ENCODE peak calls at places on chromosomes 7 and 10, in four cellular contexts. One of them, this sample, is unnamed.

GRCh38 chr10:116316533-116316932 is 7.7 kb upstream of the CCDC172 start:
- DNase-seq in neuronal stem cell: no peak
- DNase-seq in fibroblast of lung: peak; percentile 56
- DNase-seq in astrocyte: peak; percentile 49
- DNase-seq in this sample: no peak

GRCh38 chr7:50307368-50308012 is 3.0 kb downstream of the IKZF1 start:
- DNase-seq in fibroblast of lung: no peak
- DNase-seq in astrocyte: no peak
- DNase-seq in neuronal stem cell: no peak
- DNase-seq in this sample: no peak

GRCh38 chr10:3133948-3134347 is 38.6 kb downstream of the PITRM1 start:
- DNase-seq in neuronal stem cell: no peak
- DNase-seq in fibroblast of lung: no peak
- DNase-seq in astrocyte: no peak
- DNase-seq in this sample: peak; percentile 17

GRCh38 chr10:20714518-20714917 is 182.6 kb downstream of the NEBL start:
- DNase-seq in neuronal stem cell: no peak
- DNase-seq in fibroblast of lung: no peak
- DNase-seq in astrocyte: no peak
- DNase-seq in this sample: no peak

GRCh38 chr7:117975436-117975835 is 102.2 kb upstream of the CTTNBP2 start:
- DNase-seq in fibroblast of lung: no peak
- DNase-seq in astrocyte: no peak
- DNase-seq in neuronal stem cell: no peak
- DNase-seq in this sample: no peak

GRCh38 chr7:131826960-131827359 is 270.5 kb upstream of the PODXL start:
- DNase-seq in neuronal stem cell: no peak
- DNase-seq in fibroblast of lung: peak; percentile 35
- DNase-seq in astrocyte: peak; percentile 12
- DNase-seq in this sample: no peak

GRCh38 chr10:124053971-124054370 is 39.4 kb downstream of the CHST15 start:
- DNase-seq in astrocyte: no peak
- DNase-seq in fibroblast of lung: no peak
- DNase-seq in neuronal stem cell: no peak
- DNase-seq in this sample: no peak

GRCh38 chr7:93048136-93048930 is 69.4 kb downstream of the SAMD9 start:
- DNase-seq in astrocyte: no peak
- DNase-seq in neuronal stem cell: no peak
- DNase-seq in fibroblast of lung: peak; percentile 18
- DNase-seq in this sample: no peak

GRCh38 chr7:129375221-129375938 is 58.9 kb upstream of the STRIP2 start:
- DNase-seq in astrocyte: no peak
- DNase-seq in fibroblast of lung: no peak
- DNase-seq in neuronal stem cell: no peak
- DNase-seq in this sample: no peak

GRCh38 chr10:66837990-66838389 is 87.8 kb upstream of the LRRTM3 start:
- DNase-seq in neuronal stem cell: no peak
- DNase-seq in astrocyte: peak; percentile 92
- DNase-seq in fibroblast of lung: peak; percentile 93
- DNase-seq in this sample: no peak

GRCh38 chr10:3010819-3011422 is 56.4 kb upstream of the PFKP start:
- DNase-seq in neuronal stem cell: no peak
- DNase-seq in astrocyte: peak; percentile 12
- DNase-seq in fibroblast of lung: peak; percentile 23
- DNase-seq in this sample: no peak

GRCh38 chr10:31936933-31937332 is 8.3 kb upstream of the ARHGAP12 start:
- DNase-seq in fibroblast of lung: no peak
- DNase-seq in astrocyte: no peak
- DNase-seq in neuronal stem cell: no peak
- DNase-seq in this sample: peak; percentile 36

GRCh38 chr7:151076863-151077704 is 3.5 kb downstream of the FASTK start:
- DNase-seq in astrocyte: no peak
- DNase-seq in neuronal stem cell: no peak
- DNase-seq in fibroblast of lung: no peak
- DNase-seq in this sample: peak; percentile 90

GRCh38 chr7:66758964-66759628 is 18.6 kb downstream of the RABGEF1 start:
- DNase-seq in neuronal stem cell: no peak
- DNase-seq in astrocyte: no peak
- DNase-seq in fibroblast of lung: no peak
- DNase-seq in this sample: no peak

GRCh38 chr10:122207596-122207995 is 63.5 kb upstream of the BTBD16 start:
- DNase-seq in neuronal stem cell: no peak
- DNase-seq in fibroblast of lung: no peak
- DNase-seq in astrocyte: no peak
- DNase-seq in this sample: no peak

GRCh38 chr10:34716958-34717357 is 98.1 kb downstream of the PARD3 start:
- DNase-seq in astrocyte: peak; percentile 14
- DNase-seq in fibroblast of lung: peak; percentile 30
- DNase-seq in neuronal stem cell: no peak
- DNase-seq in this sample: no peak

GRCh38 chr7:43465581-43466554 is 117.0 kb upstream of the STK17A start:
- DNase-seq in neuronal stem cell: no peak
- DNase-seq in fibroblast of lung: peak; percentile 64
- DNase-seq in astrocyte: peak; percentile 53
- DNase-seq in this sample: no peak

GRCh38 chr10:78925800-78926319 is 142.9 kb upstream of the ZMIZ1 start:
- DNase-seq in neuronal stem cell: no peak
- DNase-seq in astrocyte: peak; percentile 99
- DNase-seq in fibroblast of lung: peak; percentile 98
- DNase-seq in this sample: peak; percentile 99

GRCh38 chr10:124077216-124077615 is 16.2 kb downstream of the CHST15 start:
- DNase-seq in neuronal stem cell: no peak
- DNase-seq in fibroblast of lung: no peak
- DNase-seq in astrocyte: no peak
- DNase-seq in this sample: no peak

GRCh38 chr10:47412177-47412730 is 28.2 kb upstream of the ZNF488 start:
- DNase-seq in neuronal stem cell: no peak
- DNase-seq in astrocyte: no peak
- DNase-seq in fibroblast of lung: no peak
- DNase-seq in this sample: no peak

GRCh38 chr10:3251172-3251571 is 78.6 kb upstream of the PITRM1 start:
- DNase-seq in astrocyte: no peak
- DNase-seq in neuronal stem cell: no peak
- DNase-seq in fibroblast of lung: no peak
- DNase-seq in this sample: no peak

GRCh38 chr7:140211698-140212097 is 34.9 kb upstream of the KDM7A start:
- DNase-seq in neuronal stem cell: no peak
- DNase-seq in fibroblast of lung: no peak
- DNase-seq in astrocyte: no peak
- DNase-seq in this sample: no peak

GRCh38 chr7:75982306-75983064 is 11.9 kb downstream of the TMEM120A start:
- DNase-seq in neuronal stem cell: no peak
- DNase-seq in astrocyte: no peak
- DNase-seq in fibroblast of lung: no peak
- DNase-seq in this sample: peak; percentile 83

GRCh38 chr7:30036220-30036619 is 8.0 kb downstream of the PLEKHA8 start:
- DNase-seq in fibroblast of lung: no peak
- DNase-seq in neuronal stem cell: no peak
- DNase-seq in astrocyte: no peak
- DNase-seq in this sample: no peak

GRCh38 chr7:30034501-30034900 is 6.3 kb downstream of the PLEKHA8 start:
- DNase-seq in neuronal stem cell: no peak
- DNase-seq in fibroblast of lung: no peak
- DNase-seq in astrocyte: no peak
- DNase-seq in this sample: no peak

GRCh38 chr7:30029696-30030095 is 1.5 kb downstream of the PLEKHA8 start:
- DNase-seq in fibroblast of lung: peak; percentile 21
- DNase-seq in astrocyte: no peak
- DNase-seq in neuronal stem cell: no peak
- DNase-seq in this sample: peak; percentile 53

GRCh38 chr7:30028749-30029635 is 780 bp downstream of the PLEKHA8 start:
- DNase-seq in fibroblast of lung: peak; percentile 47
- DNase-seq in astrocyte: peak; percentile 27
- DNase-seq in neuronal stem cell: no peak
- DNase-seq in this sample: peak; percentile 86

DNA sequence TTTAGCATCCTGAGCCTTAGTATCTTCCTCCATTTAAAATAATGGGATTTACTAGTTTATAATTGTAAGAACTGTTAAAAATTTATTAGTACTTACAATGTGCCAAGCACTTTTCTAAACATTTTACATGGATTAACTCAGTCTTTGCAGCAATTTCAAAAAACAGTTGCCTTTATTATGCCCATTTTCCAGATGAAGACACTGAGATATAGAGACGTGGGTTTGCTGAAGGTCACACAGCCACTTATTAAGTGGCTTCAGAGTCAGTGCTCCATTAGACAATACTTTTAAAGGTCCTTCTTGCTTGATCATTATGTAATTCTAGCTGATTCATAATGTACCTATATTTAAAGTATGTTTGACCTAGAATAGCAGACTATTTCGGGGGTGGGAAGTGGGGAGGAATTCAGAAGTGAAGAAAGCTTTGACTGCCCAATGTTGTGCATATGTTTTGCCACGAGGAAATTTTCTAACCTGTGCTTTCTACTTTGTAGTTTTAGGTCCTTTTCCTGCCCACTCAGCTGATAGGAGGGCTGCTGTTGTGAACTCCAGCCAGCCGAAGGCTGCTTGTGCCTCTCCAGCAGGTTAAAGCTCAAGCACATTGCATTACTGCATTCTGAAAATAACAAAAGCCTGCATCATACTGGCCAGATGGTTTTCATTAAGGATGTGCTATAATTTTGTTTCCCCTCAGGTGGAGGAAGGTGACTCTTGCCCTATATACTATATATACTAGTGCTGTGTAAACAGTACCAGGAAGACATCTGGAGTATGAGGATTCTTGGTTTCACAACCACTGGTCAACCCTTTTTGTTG is 4.3 kb downstream of the PLEKHA8 start:
- DNase-seq in neuronal stem cell: no peak
- DNase-seq in fibroblast of lung: peak; percentile 60
- DNase-seq in astrocyte: peak; percentile 38
- DNase-seq in this sample: peak; percentile 54
- H3K27ac ChIP-seq in neuronal stem cell: no peak overlapping the region
- H3K27ac ChIP-seq in fibroblast of lung: no peak overlapping the region
- H3K27ac ChIP-seq in astrocyte: no peak overlapping the region
- H3K27ac ChIP-seq in this sample: no peak overlapping the region

DNA sequence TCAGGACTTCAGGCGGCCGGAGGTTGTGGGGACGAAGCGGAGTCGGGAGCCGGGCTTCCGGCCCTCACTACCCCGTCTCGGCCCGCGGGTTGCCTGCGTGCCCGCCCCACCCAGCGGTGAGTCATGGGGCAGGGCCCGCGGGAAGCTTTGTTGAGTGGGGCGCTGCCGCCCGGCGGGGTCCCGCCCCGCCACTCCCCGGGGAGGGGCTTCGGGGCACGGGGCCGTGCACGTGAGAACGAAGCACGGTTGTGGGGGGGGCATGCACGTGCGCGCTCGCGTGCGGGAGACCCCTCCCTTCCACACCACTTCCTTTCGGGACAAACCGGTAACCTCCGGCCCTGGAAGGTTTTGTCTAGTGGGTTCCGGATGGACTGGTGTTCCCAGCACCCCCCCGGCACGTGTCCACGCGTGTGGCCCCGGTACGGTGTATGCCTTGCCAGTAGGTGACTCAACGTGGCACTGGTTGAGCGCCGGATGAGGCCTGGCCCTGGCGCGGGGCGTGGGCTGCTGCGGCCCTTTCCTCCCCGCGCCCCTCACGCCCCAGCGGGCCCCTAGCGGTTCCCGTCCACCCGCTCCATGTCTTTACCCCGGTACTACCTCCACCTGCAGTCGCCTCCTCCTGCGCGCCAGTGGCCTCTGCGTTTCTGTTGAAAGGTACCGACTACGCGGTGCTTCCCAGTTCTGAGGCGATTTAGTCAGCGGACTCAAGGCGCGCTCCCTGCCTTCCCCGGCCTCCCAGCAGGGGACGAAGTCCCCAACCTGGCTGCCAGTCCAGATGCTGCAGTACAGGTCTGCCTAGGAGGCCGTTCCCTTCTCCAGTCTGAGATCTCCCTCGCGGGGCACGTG is 3.1 kb downstream of the ADIRF start:
- DNase-seq in fibroblast of lung: peak; percentile 85
- DNase-seq in neuronal stem cell: no peak
- DNase-seq in astrocyte: peak; percentile 69
- DNase-seq in this sample: peak; percentile 99
- H3K4me2 ChIP-seq in fibroblast of lung: peak overlapping the region; percentile 68
- H3K4me2 ChIP-seq in neuronal stem cell: peak overlapping the region; percentile 79
- H3K4me2 ChIP-seq in astrocyte: peak overlapping the region; percentile 95
- H3K4me2 ChIP-seq in this sample: peak overlapping the region; percentile 95

DNA sequence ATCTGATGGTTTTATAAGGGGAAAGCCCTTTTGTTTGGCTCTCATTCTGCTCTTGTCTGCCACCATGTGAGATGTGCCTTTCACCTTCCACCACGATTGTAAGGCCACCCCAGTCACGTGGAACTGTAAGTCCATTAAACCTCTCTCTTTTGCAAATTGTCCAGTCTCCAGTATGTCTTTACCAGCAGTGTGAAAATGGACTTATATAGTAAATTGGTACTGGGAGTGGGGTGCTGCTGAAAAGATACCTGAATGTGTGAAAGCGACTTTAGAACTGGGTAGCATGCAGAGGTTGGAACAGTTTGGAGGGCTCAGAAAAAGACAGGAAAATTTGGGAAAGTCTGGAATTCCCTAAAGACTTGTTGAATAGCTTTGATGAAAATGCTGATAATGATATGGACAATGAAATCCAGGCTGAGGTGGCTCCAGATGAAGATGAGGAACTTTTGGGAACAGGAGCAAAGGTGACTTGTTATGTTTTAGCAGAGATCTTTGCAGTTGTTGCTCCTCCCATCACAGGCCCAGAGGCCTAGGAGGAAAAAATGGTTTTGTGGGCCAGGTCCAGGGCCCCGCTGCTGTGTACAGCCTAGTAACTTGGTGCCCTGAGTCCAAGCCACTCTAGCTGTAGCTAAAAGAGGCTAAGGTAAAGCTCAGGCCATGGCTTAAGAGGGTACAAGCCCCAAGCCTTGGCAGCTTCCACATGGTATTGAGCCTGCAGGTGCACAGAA is 275.7 kb upstream of the NPSR1 start:
- DNase-seq in fibroblast of lung: no peak
- DNase-seq in astrocyte: no peak
- DNase-seq in neuronal stem cell: no peak
- DNase-seq in this sample: no peak
- H3K27ac ChIP-seq in fibroblast of lung: no peak overlapping the region
- H3K27ac ChIP-seq in astrocyte: no peak overlapping the region
- H3K27ac ChIP-seq in neuronal stem cell: no peak overlapping the region
- H3K27ac ChIP-seq in this sample: no peak overlapping the region

DNA sequence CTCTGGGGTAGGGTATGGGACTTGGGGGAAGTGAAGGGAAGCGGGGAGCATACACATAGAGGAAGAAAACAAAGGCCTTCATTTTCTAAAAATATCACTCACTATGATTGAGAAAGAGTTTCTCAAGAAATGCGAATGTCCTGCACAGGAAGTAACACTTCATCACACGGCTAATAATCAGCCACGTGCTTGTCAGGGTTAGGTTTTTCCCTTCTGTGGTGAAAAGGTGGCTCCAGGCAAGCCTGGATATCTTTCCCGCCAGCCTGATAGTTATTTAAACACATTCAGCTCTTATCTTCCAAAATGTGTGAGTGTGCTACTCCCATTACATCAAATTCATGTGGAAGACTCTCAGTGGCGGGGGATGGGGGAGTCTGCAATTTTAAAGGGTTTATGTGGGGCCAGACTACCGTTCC is 166.4 kb upstream of the ADO start:
- DNase-seq in fibroblast of lung: peak; percentile 57
- DNase-seq in astrocyte: peak; percentile 48
- DNase-seq in neuronal stem cell: no peak
- DNase-seq in this sample: no peak
- H3K4me2 ChIP-seq in fibroblast of lung: peak overlapping the region; percentile 69
- H3K4me2 ChIP-seq in astrocyte: peak overlapping the region; percentile 71
- H3K4me2 ChIP-seq in neuronal stem cell: no peak overlapping the region
- H3K4me2 ChIP-seq in this sample: peak overlapping the region; percentile 77

GRCh38 chr10:97408496-97408992 is 7.4 kb upstream of the RRP12 start:
- DNase-seq in neuronal stem cell: no peak
- DNase-seq in fibroblast of lung: no peak
- DNase-seq in astrocyte: no peak
- DNase-seq in this sample: no peak
- H3K27ac ChIP-seq in neuronal stem cell: no peak overlapping the region
- H3K27ac ChIP-seq in fibroblast of lung: no peak overlapping the region
- H3K27ac ChIP-seq in astrocyte: no peak overlapping the region
- H3K27ac ChIP-seq in this sample: no peak overlapping the region

GRCh38 chr7:108235451-108236061 is 105.4 kb upstream of the LAMB4 start:
- DNase-seq in neuronal stem cell: no peak
- DNase-seq in astrocyte: no peak
- DNase-seq in fibroblast of lung: no peak
- DNase-seq in this sample: peak; percentile 37
- H3K4me2 ChIP-seq in neuronal stem cell: no peak overlapping the region
- H3K4me2 ChIP-seq in astrocyte: no peak overlapping the region
- H3K4me2 ChIP-seq in fibroblast of lung: no peak overlapping the region
- H3K4me2 ChIP-seq in this sample: peak overlapping the region; percentile 2